ENCODE peak calls at places on chromosomes 3 and 15, in four cellular contexts. One of them, this sample, is unnamed.

GRCh38 chr3:189276481-189277190 is 104.9 kb downstream of the TPRG1 start:
- DNase-seq in heart right ventricle: peak
- DNase-seq in NCI-H1092: no peak
- DNase-seq in stimulated activated CD4-positive, alpha-beta T cell treated with anti-CD3 and anti-CD28 coated beads, Interleukin-1b, Interleukin-23, amount 100 ng/mL, for 1 hour: no peak
- DNase-seq in this sample: no peak

GRCh38 chr15:50024183-50024795 is 94.7 kb downstream of the ATP8B4 start:
- DNase-seq in heart right ventricle: no peak
- DNase-seq in stimulated activated CD4-positive, alpha-beta T cell treated with anti-CD3 and anti-CD28 coated beads, Interleukin-1b, Interleukin-23, amount 100 ng/mL, for 1 hour: no peak
- DNase-seq in NCI-H1092: no peak
- DNase-seq in this sample: no peak

GRCh38 chr3:72655151-72655551 is 193.1 kb downstream of the SHQ1 start:
- DNase-seq in NCI-H1092: no peak
- DNase-seq in heart right ventricle: no peak
- DNase-seq in stimulated activated CD4-positive, alpha-beta T cell treated with anti-CD3 and anti-CD28 coated beads, Interleukin-1b, Interleukin-23, amount 100 ng/mL, for 1 hour: no peak
- DNase-seq in this sample: peak

GRCh38 chr3:94525039-94525438 is 462.2 kb downstream of the NSUN3 start:
- DNase-seq in heart right ventricle: peak
- DNase-seq in NCI-H1092: no peak
- DNase-seq in stimulated activated CD4-positive, alpha-beta T cell treated with anti-CD3 and anti-CD28 coated beads, Interleukin-1b, Interleukin-23, amount 100 ng/mL, for 1 hour: no peak
- DNase-seq in this sample: no peak

GRCh38 chr15:55868707-55869106 is 124.7 kb downstream of the NEDD4 start:
- DNase-seq in heart right ventricle: no peak
- DNase-seq in stimulated activated CD4-positive, alpha-beta T cell treated with anti-CD3 and anti-CD28 coated beads, Interleukin-1b, Interleukin-23, amount 100 ng/mL, for 1 hour: no peak
- DNase-seq in NCI-H1092: no peak
- DNase-seq in this sample: no peak

GRCh38 chr3:193498195-193498594 is 56.5 kb downstream of the ATP13A4 start:
- DNase-seq in stimulated activated CD4-positive, alpha-beta T cell treated with anti-CD3 and anti-CD28 coated beads, Interleukin-1b, Interleukin-23, amount 100 ng/mL, for 1 hour: no peak
- DNase-seq in heart right ventricle: no peak
- DNase-seq in NCI-H1092: no peak
- DNase-seq in this sample: no peak

GRCh38 chr3:32217339-32217738 is 21.1 kb upstream of the CMTM8 start:
- DNase-seq in NCI-H1092: no peak
- DNase-seq in stimulated activated CD4-positive, alpha-beta T cell treated with anti-CD3 and anti-CD28 coated beads, Interleukin-1b, Interleukin-23, amount 100 ng/mL, for 1 hour: no peak
- DNase-seq in heart right ventricle: no peak
- DNase-seq in this sample: no peak

GRCh38 chr3:52311567-52312119 is 4.5 kb upstream of the DNAH1 start:
- DNase-seq in NCI-H1092: peak
- DNase-seq in heart right ventricle: no peak
- DNase-seq in stimulated activated CD4-positive, alpha-beta T cell treated with anti-CD3 and anti-CD28 coated beads, Interleukin-1b, Interleukin-23, amount 100 ng/mL, for 1 hour: no peak
- DNase-seq in this sample: no peak

GRCh38 chr3:58350627-58351013 is 17.9 kb downstream of the PXK start:
- DNase-seq in NCI-H1092: no peak
- DNase-seq in heart right ventricle: no peak
- DNase-seq in stimulated activated CD4-positive, alpha-beta T cell treated with anti-CD3 and anti-CD28 coated beads, Interleukin-1b, Interleukin-23, amount 100 ng/mL, for 1 hour: no peak
- DNase-seq in this sample: no peak

GRCh38 chr15:40743466-40743865 is 11.6 kb downstream of the RMDN3 start:
- DNase-seq in heart right ventricle: no peak
- DNase-seq in NCI-H1092: no peak
- DNase-seq in stimulated activated CD4-positive, alpha-beta T cell treated with anti-CD3 and anti-CD28 coated beads, Interleukin-1b, Interleukin-23, amount 100 ng/mL, for 1 hour: no peak
- DNase-seq in this sample: no peak

GRCh38 chr3:66413151-66413751 is 87.6 kb downstream of the LRIG1 start:
- DNase-seq in heart right ventricle: no peak
- DNase-seq in NCI-H1092: no peak
- DNase-seq in stimulated activated CD4-positive, alpha-beta T cell treated with anti-CD3 and anti-CD28 coated beads, Interleukin-1b, Interleukin-23, amount 100 ng/mL, for 1 hour: no peak
- DNase-seq in this sample: no peak

GRCh38 chr3:7709383-7710082 is 792.1 kb upstream of the LMCD1 start:
- DNase-seq in stimulated activated CD4-positive, alpha-beta T cell treated with anti-CD3 and anti-CD28 coated beads, Interleukin-1b, Interleukin-23, amount 100 ng/mL, for 1 hour: no peak
- DNase-seq in NCI-H1092: no peak
- DNase-seq in heart right ventricle: no peak
- DNase-seq in this sample: no peak

GRCh38 chr15:43948691-43949325 is 122.0 kb downstream of the WDR76 start:
- DNase-seq in NCI-H1092: no peak
- DNase-seq in stimulated activated CD4-positive, alpha-beta T cell treated with anti-CD3 and anti-CD28 coated beads, Interleukin-1b, Interleukin-23, amount 100 ng/mL, for 1 hour: no peak
- DNase-seq in heart right ventricle: no peak
- DNase-seq in this sample: no peak

GRCh38 chr3:56782900-56783299 is 18.8 kb downstream of the ARHGEF3 start:
- DNase-seq in NCI-H1092: no peak
- DNase-seq in heart right ventricle: no peak
- DNase-seq in stimulated activated CD4-positive, alpha-beta T cell treated with anti-CD3 and anti-CD28 coated beads, Interleukin-1b, Interleukin-23, amount 100 ng/mL, for 1 hour: no peak
- DNase-seq in this sample: no peak

GRCh38 chr3:18725668-18726407 is 300.7 kb upstream of the SATB1 start:
- DNase-seq in stimulated activated CD4-positive, alpha-beta T cell treated with anti-CD3 and anti-CD28 coated beads, Interleukin-1b, Interleukin-23, amount 100 ng/mL, for 1 hour: no peak
- DNase-seq in NCI-H1092: no peak
- DNase-seq in heart right ventricle: no peak
- DNase-seq in this sample: no peak

GRCh38 chr3:94076055-94076454 is 13.2 kb downstream of the NSUN3 start:
- DNase-seq in heart right ventricle: no peak
- DNase-seq in NCI-H1092: no peak
- DNase-seq in stimulated activated CD4-positive, alpha-beta T cell treated with anti-CD3 and anti-CD28 coated beads, Interleukin-1b, Interleukin-23, amount 100 ng/mL, for 1 hour: no peak
- DNase-seq in this sample: no peak

GRCh38 chr15:83720466-83720865 is 66.5 kb downstream of the ADAMTSL3 start:
- DNase-seq in stimulated activated CD4-positive, alpha-beta T cell treated with anti-CD3 and anti-CD28 coated beads, Interleukin-1b, Interleukin-23, amount 100 ng/mL, for 1 hour: no peak
- DNase-seq in NCI-H1092: no peak
- DNase-seq in heart right ventricle: no peak
- DNase-seq in this sample: no peak

GRCh38 chr3:111735271-111735758 is 123.8 kb upstream of the PHLDB2 start:
- DNase-seq in stimulated activated CD4-positive, alpha-beta T cell treated with anti-CD3 and anti-CD28 coated beads, Interleukin-1b, Interleukin-23, amount 100 ng/mL, for 1 hour: no peak
- DNase-seq in heart right ventricle: no peak
- DNase-seq in NCI-H1092: no peak
- DNase-seq in this sample: no peak

GRCh38 chr15:76285241-76285825 is 25.9 kb downstream of the ETFA start:
- DNase-seq in heart right ventricle: no peak
- DNase-seq in NCI-H1092: no peak
- DNase-seq in stimulated activated CD4-positive, alpha-beta T cell treated with anti-CD3 and anti-CD28 coated beads, Interleukin-1b, Interleukin-23, amount 100 ng/mL, for 1 hour: no peak
- DNase-seq in this sample: no peak

GRCh38 chr3:29759021-29759359 is 478.1 kb downstream of the RBMS3 start:
- DNase-seq in NCI-H1092: no peak
- DNase-seq in stimulated activated CD4-positive, alpha-beta T cell treated with anti-CD3 and anti-CD28 coated beads, Interleukin-1b, Interleukin-23, amount 100 ng/mL, for 1 hour: no peak
- DNase-seq in heart right ventricle: peak
- DNase-seq in this sample: no peak

GRCh38 chr3:190533511-190534282 is 19.8 kb downstream of the IL1RAP start:
- DNase-seq in stimulated activated CD4-positive, alpha-beta T cell treated with anti-CD3 and anti-CD28 coated beads, Interleukin-1b, Interleukin-23, amount 100 ng/mL, for 1 hour: no peak
- DNase-seq in NCI-H1092: no peak
- DNase-seq in heart right ventricle: peak
- DNase-seq in this sample: peak

GRCh38 chr15:63583027-63583426 is 14.2 kb upstream of the FBXL22 start:
- DNase-seq in NCI-H1092: no peak
- DNase-seq in stimulated activated CD4-positive, alpha-beta T cell treated with anti-CD3 and anti-CD28 coated beads, Interleukin-1b, Interleukin-23, amount 100 ng/mL, for 1 hour: no peak
- DNase-seq in heart right ventricle: no peak
- DNase-seq in this sample: no peak

GRCh38 chr3:127427169-127427655 is 139.4 kb upstream of the PRR20G start:
- DNase-seq in stimulated activated CD4-positive, alpha-beta T cell treated with anti-CD3 and anti-CD28 coated beads, Interleukin-1b, Interleukin-23, amount 100 ng/mL, for 1 hour: no peak
- DNase-seq in NCI-H1092: no peak
- DNase-seq in heart right ventricle: no peak
- DNase-seq in this sample: peak

GRCh38 chr3:98875535-98875934 is 26.0 kb downstream of the DCBLD2 start:
- DNase-seq in NCI-H1092: no peak
- DNase-seq in heart right ventricle: no peak
- DNase-seq in stimulated activated CD4-positive, alpha-beta T cell treated with anti-CD3 and anti-CD28 coated beads, Interleukin-1b, Interleukin-23, amount 100 ng/mL, for 1 hour: no peak
- DNase-seq in this sample: no peak

GRCh38 chr15:64893481-64894394 is 18.0 kb upstream of the ANKDD1A start:
- DNase-seq in stimulated activated CD4-positive, alpha-beta T cell treated with anti-CD3 and anti-CD28 coated beads, Interleukin-1b, Interleukin-23, amount 100 ng/mL, for 1 hour: peak
- DNase-seq in heart right ventricle: peak
- DNase-seq in NCI-H1092: no peak
- DNase-seq in this sample: peak

GRCh38 chr15:48541659-48542334 is 103.7 kb downstream of the FBN1 start:
- DNase-seq in NCI-H1092: no peak
- DNase-seq in stimulated activated CD4-positive, alpha-beta T cell treated with anti-CD3 and anti-CD28 coated beads, Interleukin-1b, Interleukin-23, amount 100 ng/mL, for 1 hour: no peak
- DNase-seq in heart right ventricle: peak
- DNase-seq in this sample: no peak

GRCh38 chr15:45183511-45183910 is 4.3 kb downstream of the SHF start:
- DNase-seq in heart right ventricle: no peak
- DNase-seq in NCI-H1092: no peak
- DNase-seq in stimulated activated CD4-positive, alpha-beta T cell treated with anti-CD3 and anti-CD28 coated beads, Interleukin-1b, Interleukin-23, amount 100 ng/mL, for 1 hour: no peak
- DNase-seq in this sample: no peak

This sample was measured in head of caudate nucleus.